ENCODE peak calls at places on chromosomes 13 and 19, in seven cellular contexts. T is Panc1, N is endothelial cell of umbilical vein, U is neuronal stem cell, M is IMR-90, W is HL-60, E is psoas muscle. B is an unnamed sample.

GRCh38 chr13:113802761-113803160 is 43.7 kb downstream of the TMEM255B start:
- DNase-seq in T (no peak), N (no peak), U (no peak), M (no peak), W (peak), E (no peak), B (peak)

GRCh38 chr13:101144808-101145419 is 271.4 kb downstream of the NALCN start:
- DNase-seq in T (no peak), N (peak), U (peak), M (peak), W (peak), E (no peak), B (no peak)

GRCh38 chr19:917323-918151 is at the start of gene KISS1R:
- DNase-seq in T (no peak), N (no peak), U (peak), M (peak), W (no peak), E (no peak), B (no peak)

GRCh38 chr19:961866-962620 is 22.1 kb upstream of the WDR18 start:
- DNase-seq in T (no peak), N (no peak), U (no peak), M (peak), W (no peak), E (no peak), B (no peak)

GRCh38 chr19:1088419-1089066 is 6.6 kb downstream of the POLR2E start:
- DNase-seq in T (no peak), N (no peak), U (no peak), M (no peak), W (no peak), E (no peak), B (no peak)

GRCh38 chr13:47148543-47148942 is 251.7 kb upstream of the HTR2A start:
- DNase-seq in T (no peak), N (no peak), U (no peak), M (no peak), W (no peak), E (no peak), B (no peak)

GRCh38 chr13:30408319-30409101 is 13.8 kb upstream of the UBE2L5 start:
- DNase-seq in T (no peak), N (peak), U (peak), M (peak), W (peak), E (peak), B (peak)

GRCh38 chr19:57512845-57513244 is 13.1 kb downstream of the ZNF773 start:
- DNase-seq in T (no peak), N (no peak), U (no peak), M (peak), W (no peak), E (no peak), B (no peak)

GRCh38 chr13:101698400-101698799 is 245.9 kb downstream of the ITGBL1 start:
- DNase-seq in T (no peak), N (no peak), U (no peak), M (peak), W (no peak), E (no peak), B (no peak)

GRCh38 chr19:14149509-14149994 is 13.2 kb upstream of the ASF1B start:
- DNase-seq in T (no peak), N (peak), U (no peak), M (no peak), W (no peak), E (peak), B (peak)

GRCh38 chr19:55305491-55305890 is 19.6 kb downstream of the TMEM150B start:
- DNase-seq in T (no peak), N (peak), U (no peak), M (no peak), W (peak), E (peak), B (no peak)

GRCh38 chr13:65330287-65330686 is 1899.8 kb downstream of the PCDH9 start:
- DNase-seq in T (no peak), N (no peak), U (no peak), M (no peak), W (no peak), E (no peak), B (no peak)

GRCh38 chr19:49231389-49231788 is 73.8 kb downstream of the TRPM4 start:
- DNase-seq in T (no peak), N (no peak), U (no peak), M (no peak), W (no peak), E (no peak), B (no peak)

GRCh38 chr19:3151563-3152430 is 16.0 kb downstream of the GNA15 start:
- DNase-seq in T (no peak), N (no peak), U (no peak), M (no peak), W (no peak), E (no peak), B (no peak)
- H3K4me3 ChIP-seq in T (no peak), N (no peak), U (no peak), M (no peak), W (no peak), E (no peak), B (no peak)

GRCh38 chr19:54257116-54257480 is at the start of gene LILRB5:
- DNase-seq in T (no peak), N (no peak), U (no peak), M (no peak), W (no peak), E (no peak), B (no peak)

GRCh38 chr19:54266133-54266532 is 9.1 kb upstream of the LILRB5 start:
- DNase-seq in T (peak), N (peak), U (peak), M (peak), W (peak), E (peak), B (peak)

GRCh38 chr19:54256250-54257115 is 590 bp downstream of the LILRB5 start:
- DNase-seq in T (no peak), N (no peak), U (no peak), M (no peak), W (no peak), E (no peak), B (peak)

GRCh38 chr19:54262470-54262869 is 5.4 kb upstream of the LILRB5 start:
- DNase-seq in T (no peak), N (no peak), U (no peak), M (no peak), W (no peak), E (no peak), B (no peak)

DNA sequence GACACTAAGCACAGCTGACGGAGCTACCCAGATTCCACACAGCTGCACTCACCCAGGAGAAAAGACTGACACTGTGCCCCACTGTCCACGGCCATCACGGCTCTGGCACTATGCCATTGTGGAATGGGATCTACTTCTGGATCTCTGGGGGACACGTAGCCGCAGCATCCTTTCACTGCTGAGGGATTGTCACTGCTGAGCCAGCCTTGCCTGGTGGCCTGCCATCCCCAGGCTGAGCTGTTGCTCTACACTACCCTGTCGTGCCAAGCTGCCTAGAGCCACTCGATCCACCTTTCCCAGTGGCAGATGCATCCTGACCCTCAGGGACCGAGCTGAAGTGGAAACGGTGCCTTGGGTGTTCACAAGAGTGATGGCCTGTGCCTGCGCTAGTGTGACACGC is 5.0 kb upstream of the LILRB5 start:
- DNase-seq in T (no peak), N (no peak), U (no peak), M (no peak), W (no peak), E (no peak), B (peak)
- H3K4me3 ChIP-seq in T (no peak), N (no peak), U (no peak), M (no peak), W (no peak), E (no peak), B (no peak)

DNA sequence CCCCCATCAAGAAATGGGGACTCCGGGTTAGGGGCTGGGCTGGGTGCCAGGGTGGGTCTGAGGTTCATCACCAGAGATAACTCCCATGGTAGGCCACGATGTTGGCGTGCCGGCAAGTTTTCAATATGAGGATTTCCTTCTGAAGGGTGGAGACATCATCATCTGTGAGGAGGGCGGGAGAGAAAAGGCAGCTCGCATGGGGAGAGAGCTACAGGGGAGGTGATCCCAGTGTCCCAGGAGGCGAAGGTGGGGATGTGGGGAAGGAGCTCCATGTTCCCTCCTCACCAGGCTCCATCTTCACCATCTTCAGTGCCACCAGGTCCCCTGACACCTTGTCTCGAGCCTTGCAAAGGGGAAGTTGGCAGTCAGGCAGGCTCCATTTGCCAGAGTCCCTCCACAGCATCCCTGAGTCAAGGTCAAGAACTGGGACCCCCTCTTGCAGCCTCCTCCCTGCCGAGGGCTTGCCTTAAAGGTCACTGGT is 430 bp downstream of the MAP4K1 start:
- DNase-seq in T (no peak), N (no peak), U (no peak), M (no peak), W (peak), E (no peak), B (no peak)
- H3K4me3 ChIP-seq in T (no peak), N (no peak), U (no peak), M (no peak), W (no peak), E (peak), B (no peak)

GRCh38 chr13:111117289-111117688 is 2.2 kb downstream of the ARHGEF7 start:
- DNase-seq in T (no peak), N (no peak), U (no peak), M (no peak), W (no peak), E (no peak), B (no peak)

GRCh38 chr13:111116830-111117229 is 1.7 kb downstream of the ARHGEF7 start:
- DNase-seq in T (no peak), N (no peak), U (no peak), M (peak), W (no peak), E (no peak), B (no peak)

GRCh38 chr13:111114362-111115050 is 604 bp upstream of the ARHGEF7 start:
- DNase-seq in T (no peak), N (peak), U (peak), M (peak), W (peak), E (peak), B (peak)

GRCh38 chr13:111115051-111115840 is at the start of gene ARHGEF7:
- DNase-seq in T (no peak), N (no peak), U (peak), M (no peak), W (no peak), E (no peak), B (no peak)

DNA sequence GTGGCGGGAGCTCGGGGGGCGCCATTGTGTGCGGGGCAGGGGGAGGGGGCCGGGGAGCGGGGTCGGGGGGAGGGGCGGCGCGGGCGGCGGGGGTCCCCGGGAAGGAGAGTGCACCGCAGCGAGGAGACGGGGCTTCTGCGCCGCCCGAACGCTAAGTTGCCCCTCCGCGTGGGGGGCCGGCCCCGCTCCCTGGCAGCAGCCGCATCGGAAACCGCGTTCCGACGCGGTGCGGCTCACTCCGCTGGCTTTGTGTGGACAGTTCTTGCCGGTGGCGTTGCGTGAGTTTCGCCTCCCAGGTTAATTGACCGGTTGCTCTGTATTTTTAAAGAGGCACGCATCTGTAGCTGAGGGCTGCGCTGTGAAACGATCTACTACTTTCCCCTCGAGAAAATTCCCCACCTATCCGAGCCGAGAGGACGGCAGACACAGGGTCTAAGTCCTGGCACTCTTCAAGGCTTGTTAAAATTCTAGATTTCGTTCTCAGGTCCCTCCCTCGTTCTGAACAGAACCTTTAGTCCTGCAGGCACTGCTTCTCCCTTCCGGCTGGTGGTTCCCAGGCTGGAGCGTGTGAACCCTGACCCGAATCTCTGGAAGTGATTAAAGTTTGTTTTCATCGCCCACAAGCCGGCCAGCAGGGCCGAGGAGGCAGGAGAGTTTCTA is 861 bp downstream of the ARHGEF7 start:
- DNase-seq in T (no peak), N (peak), U (peak), M (peak), W (no peak), E (peak), B (peak)
- H3K4me3 ChIP-seq in T (peak), N (peak), U (peak), M (peak), W (no peak), E (peak), B (no peak)

GRCh38 chr19:29873801-29874575 is 62.2 kb downstream of the CCNE1 start:
- DNase-seq in T (no peak), N (no peak), U (no peak), M (no peak), W (no peak), E (no peak), B (no peak)
- H3K4me3 ChIP-seq in T (peak), N (no peak), U (no peak), M (no peak), W (no peak), E (peak), B (no peak)

GRCh38 chr19:33428627-33429013 is 55.1 kb downstream of the CEBPG start:
- DNase-seq in T (no peak), N (no peak), U (no peak), M (no peak), W (no peak), E (peak), B (no peak)

GRCh38 chr19:33429891-33430673 is 56.6 kb downstream of the CEBPG start:
- DNase-seq in T (no peak), N (no peak), U (no peak), M (no peak), W (no peak), E (no peak), B (no peak)

GRCh38 chr19:33431986-33432385 is 58.5 kb downstream of the CEBPG start:
- DNase-seq in T (no peak), N (no peak), U (no peak), M (no peak), W (no peak), E (no peak), B (no peak)

GRCh38 chr19:33432408-33433170 is 59.1 kb downstream of the CEBPG start:
- DNase-seq in T (no peak), N (no peak), U (no peak), M (no peak), W (no peak), E (no peak), B (no peak)

DNA sequence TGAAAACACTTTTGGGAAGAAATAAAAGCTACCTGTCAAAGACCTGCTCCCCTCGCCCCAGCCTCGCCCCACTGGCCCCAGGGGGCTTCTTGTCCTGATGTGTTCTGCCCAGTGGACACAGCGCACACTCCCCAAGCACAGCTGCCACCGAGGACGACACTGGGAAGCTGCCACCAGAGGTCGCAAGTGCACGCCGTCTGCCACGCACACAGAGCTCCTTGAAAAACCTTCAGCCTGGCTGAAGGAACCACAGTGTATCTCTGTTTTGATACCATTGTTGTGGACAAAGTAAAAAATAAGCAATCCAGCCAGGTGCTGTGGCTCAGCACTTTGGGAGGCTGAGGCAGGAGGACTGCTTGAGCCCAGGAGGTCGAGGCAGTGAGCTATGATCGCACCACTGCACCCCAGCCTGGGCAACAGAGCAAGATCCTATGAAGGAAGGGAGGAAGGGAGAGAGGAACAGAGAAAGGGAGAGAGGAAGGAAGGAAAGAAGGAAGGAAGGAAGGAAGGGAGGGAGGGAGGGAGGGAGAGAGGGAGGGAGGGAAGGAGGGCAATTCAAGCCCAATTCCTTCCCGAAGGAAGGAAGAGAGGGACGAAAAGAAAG is 57.3 kb downstream of the CEBPG start:
- DNase-seq in T (peak), N (peak), U (peak), M (peak), W (peak), E (peak), B (peak)
- H3K4me3 ChIP-seq in T (no peak), N (no peak), U (no peak), M (no peak), W (no peak), E (no peak), B (no peak)

GRCh38 chr19:18650048-18650435 is 13.2 kb downstream of the KLHL26 start:
- DNase-seq in T (no peak), N (peak), U (no peak), M (peak), W (no peak), E (peak), B (peak)

GRCh38 chr19:18649371-18650047 is 12.7 kb downstream of the KLHL26 start:
- DNase-seq in T (no peak), N (peak), U (no peak), M (peak), W (no peak), E (peak), B (peak)

GRCh38 chr19:18647807-18648206 is 11.0 kb downstream of the KLHL26 start:
- DNase-seq in T (no peak), N (no peak), U (no peak), M (no peak), W (no peak), E (no peak), B (no peak)

GRCh38 chr19:18647371-18647767 is 10.5 kb downstream of the KLHL26 start:
- DNase-seq in T (no peak), N (no peak), U (no peak), M (no peak), W (no peak), E (no peak), B (no peak)

DNA sequence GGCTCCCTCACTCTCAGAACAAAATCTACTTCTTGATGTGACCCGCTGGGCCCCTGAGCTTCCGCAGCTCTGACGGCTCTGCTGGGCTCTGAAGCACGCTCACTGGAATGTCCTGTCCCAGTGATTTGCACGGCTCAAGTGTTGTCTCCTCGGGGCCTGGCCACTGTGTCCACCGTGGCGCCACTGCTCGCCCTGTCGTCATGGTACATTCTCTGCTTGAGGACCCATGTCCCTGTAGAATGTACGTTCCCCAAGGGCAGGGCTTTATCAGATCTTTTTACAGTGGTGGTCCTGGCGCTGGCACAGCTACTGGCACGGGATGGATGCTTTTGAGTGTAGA is 12.1 kb downstream of the KLHL26 start:
- DNase-seq in T (no peak), N (no peak), U (no peak), M (no peak), W (no peak), E (peak), B (no peak)
- H3K4me3 ChIP-seq in T (no peak), N (no peak), U (no peak), M (no peak), W (no peak), E (peak), B (no peak)

DNA sequence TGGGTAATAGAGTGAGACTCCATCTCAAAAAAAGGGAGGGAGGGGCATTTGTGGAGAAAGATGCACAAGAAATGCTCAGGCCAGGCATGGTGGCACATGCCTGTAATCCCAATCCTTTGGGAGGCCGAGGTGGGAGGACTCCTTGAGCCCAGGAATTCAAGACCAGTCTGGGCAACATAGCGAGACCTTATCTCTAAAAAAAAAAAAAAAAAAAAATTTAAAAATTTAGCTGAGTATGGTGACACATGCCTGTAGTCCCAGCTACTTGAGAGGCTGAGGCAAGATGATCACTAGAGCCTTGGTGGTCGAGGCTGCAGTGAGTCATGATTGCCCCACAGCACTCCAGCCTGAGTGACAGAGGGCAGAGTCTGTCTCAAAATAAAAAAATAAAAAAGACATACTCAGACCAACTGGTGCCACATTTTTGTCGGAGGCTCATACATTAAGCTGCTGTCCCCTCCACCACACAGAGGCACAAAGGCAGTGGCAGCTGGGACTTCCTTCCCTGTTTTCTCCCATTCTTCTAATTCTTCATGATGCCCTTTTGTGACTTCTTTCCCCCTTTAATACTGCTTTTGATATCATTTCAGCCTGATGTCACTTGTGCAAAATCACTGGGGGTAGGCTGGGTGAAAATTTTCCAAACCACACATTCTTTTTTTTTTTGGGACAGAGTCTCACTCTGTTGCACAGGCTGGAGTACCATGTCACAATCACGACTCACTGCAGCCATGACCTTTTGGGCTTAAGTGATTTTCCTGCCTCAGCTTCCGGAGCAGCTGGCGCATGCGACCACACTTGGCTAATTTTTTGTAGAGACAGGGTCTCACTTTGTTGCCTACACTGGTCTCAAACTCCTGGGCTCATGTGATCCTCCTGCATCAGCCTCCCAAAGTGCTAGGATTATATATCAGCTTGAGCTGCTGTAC is 26.8 kb upstream of the CXCL17 start:
- DNase-seq in T (no peak), N (no peak), U (no peak), M (no peak), W (peak), E (peak), B (peak)
- H3K4me3 ChIP-seq in T (no peak), N (no peak), U (no peak), M (no peak), W (no peak), E (no peak), B (no peak)

DNA sequence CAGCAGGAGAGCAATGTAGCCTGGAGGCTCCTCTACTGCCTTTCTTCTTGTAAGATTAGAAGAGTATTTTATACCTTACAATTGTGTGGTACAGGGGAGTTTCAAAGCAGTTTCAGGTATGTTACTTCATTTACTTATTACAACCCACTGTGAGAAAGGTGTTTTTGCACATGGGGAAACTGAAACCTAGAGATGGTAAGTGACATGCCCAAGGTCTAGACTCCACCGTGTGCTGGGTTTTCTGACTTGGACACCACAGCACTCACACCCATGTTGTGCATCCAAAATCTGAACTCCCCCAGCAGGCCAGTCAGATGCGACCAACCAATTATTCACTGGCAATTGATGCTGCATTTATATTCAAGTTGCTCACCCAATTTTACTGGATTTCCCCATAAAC is 22.8 kb downstream of the ERICH6B start:
- DNase-seq in T (no peak), N (no peak), U (no peak), M (no peak), W (no peak), E (no peak), B (no peak)
- H3K4me3 ChIP-seq in T (no peak), N (no peak), U (no peak), M (no peak), W (no peak), E (no peak), B (no peak)

B was measured in lower leg skin.